ENCODE peak calls at places on chromosomes 6 and 20, in six cellular contexts. One of them, this sample, is unnamed.

GRCh38 chr6:11750682-11751081 is 27.9 kb downstream of the ADTRP start:
- DNase-seq in suprapubic skin: no peak
- DNase-seq in ovary: no peak
- DNase-seq in A549: no peak
- DNase-seq in H1: no peak
- DNase-seq in HepG2: no peak
- DNase-seq in this sample: no peak

GRCh38 chr20:34525709-34526416 is 9.6 kb downstream of the DYNLRB1 start:
- DNase-seq in HepG2: peak; percentile 98
- DNase-seq in A549: peak; percentile 97
- DNase-seq in ovary: peak; percentile 83
- DNase-seq in suprapubic skin: peak; percentile 89
- DNase-seq in H1: no peak
- DNase-seq in this sample: no peak

GRCh38 chr20:48725589-48725991 is 102.2 kb downstream of the PREX1 start:
- DNase-seq in ovary: no peak
- DNase-seq in H1: no peak
- DNase-seq in A549: peak; percentile 40
- DNase-seq in HepG2: no peak
- DNase-seq in suprapubic skin: no peak
- DNase-seq in this sample: no peak

GRCh38 chr20:4491643-4492042 is 230.1 kb upstream of the PRND start:
- DNase-seq in A549: no peak
- DNase-seq in HepG2: no peak
- DNase-seq in H1: no peak
- DNase-seq in ovary: no peak
- DNase-seq in suprapubic skin: no peak
- DNase-seq in this sample: no peak

GRCh38 chr20:57397004-57397692 is 6.0 kb downstream of the RBM38 start:
- DNase-seq in suprapubic skin: no peak
- DNase-seq in H1: no peak
- DNase-seq in HepG2: no peak
- DNase-seq in A549: no peak
- DNase-seq in ovary: peak; percentile 43
- DNase-seq in this sample: no peak

GRCh38 chr6:159615923-159616322 is 77.1 kb downstream of the SOD2 start:
- DNase-seq in A549: no peak
- DNase-seq in H1: no peak
- DNase-seq in ovary: no peak
- DNase-seq in suprapubic skin: no peak
- DNase-seq in HepG2: no peak
- DNase-seq in this sample: no peak

GRCh38 chr6:38348366-38348765 is 291.4 kb downstream of the BTBD9 start:
- DNase-seq in A549: no peak
- DNase-seq in HepG2: no peak
- DNase-seq in suprapubic skin: no peak
- DNase-seq in H1: no peak
- DNase-seq in ovary: no peak
- DNase-seq in this sample: no peak

GRCh38 chr6:149544646-149545257 is 1.1 kb downstream of the PPIL4 start:
- DNase-seq in HepG2: no peak
- DNase-seq in H1: no peak
- DNase-seq in suprapubic skin: no peak
- DNase-seq in ovary: no peak
- DNase-seq in A549: no peak
- DNase-seq in this sample: no peak

GRCh38 chr20:8646716-8647115 is 422.2 kb upstream of the PLCB4 start:
- DNase-seq in H1: no peak
- DNase-seq in suprapubic skin: no peak
- DNase-seq in ovary: no peak
- DNase-seq in HepG2: no peak
- DNase-seq in A549: no peak
- DNase-seq in this sample: no peak

GRCh38 chr6:113980937-113981554 is 10.1 kb upstream of the HDAC2 start:
- DNase-seq in H1: no peak
- DNase-seq in A549: peak; percentile 21
- DNase-seq in suprapubic skin: no peak
- DNase-seq in HepG2: peak; percentile 45
- DNase-seq in ovary: no peak
- DNase-seq in this sample: no peak

GRCh38 chr6:21915707-21916399 is 322.3 kb downstream of the SOX4 start:
- DNase-seq in suprapubic skin: no peak
- DNase-seq in ovary: no peak
- DNase-seq in HepG2: no peak
- DNase-seq in H1: no peak
- DNase-seq in A549: no peak
- DNase-seq in this sample: no peak

GRCh38 chr20:53679597-53680309 is 86.1 kb upstream of the ZNF217 start:
- DNase-seq in suprapubic skin: no peak
- DNase-seq in ovary: no peak
- DNase-seq in HepG2: peak; percentile 50
- DNase-seq in H1: no peak
- DNase-seq in A549: no peak
- DNase-seq in this sample: no peak

GRCh38 chr6:25342784-25343183 is 63.6 kb downstream of the CARMIL1 start:
- DNase-seq in ovary: no peak
- DNase-seq in H1: no peak
- DNase-seq in A549: peak; percentile 5
- DNase-seq in suprapubic skin: no peak
- DNase-seq in HepG2: no peak
- DNase-seq in this sample: no peak

GRCh38 chr20:62143976-62144825 is 632 bp downstream of the SS18L1 start:
- DNase-seq in suprapubic skin: no peak
- DNase-seq in HepG2: peak; percentile 42
- DNase-seq in H1: no peak
- DNase-seq in ovary: peak; percentile 65
- DNase-seq in A549: peak; percentile 68
- DNase-seq in this sample: peak; percentile 61

GRCh38 chr20:50121858-50122271 is 8.9 kb upstream of the UBE2V1 start:
- DNase-seq in H1: no peak
- DNase-seq in A549: peak; percentile 68
- DNase-seq in HepG2: no peak
- DNase-seq in suprapubic skin: no peak
- DNase-seq in ovary: no peak
- DNase-seq in this sample: no peak

GRCh38 chr6:157985378-157986155 is 3.9 kb downstream of the SYNJ2 start:
- DNase-seq in ovary: no peak
- DNase-seq in H1: no peak
- DNase-seq in HepG2: peak; percentile 100
- DNase-seq in A549: no peak
- DNase-seq in suprapubic skin: no peak
- DNase-seq in this sample: no peak

GRCh38 chr6:11770546-11771466 is 7.8 kb downstream of the ADTRP start:
- DNase-seq in H1: no peak
- DNase-seq in HepG2: no peak
- DNase-seq in suprapubic skin: peak; percentile 92
- DNase-seq in A549: peak; percentile 76
- DNase-seq in ovary: peak; percentile 66
- DNase-seq in this sample: peak; percentile 78

GRCh38 chr6:17987576-17988421 is at the start of gene KIF13A:
- DNase-seq in H1: no peak
- DNase-seq in A549: peak; percentile 60
- DNase-seq in ovary: peak; percentile 75
- DNase-seq in HepG2: peak; percentile 54
- DNase-seq in suprapubic skin: peak; percentile 85
- DNase-seq in this sample: peak; percentile 94

GRCh38 chr6:66094615-66095014 is 387.6 kb upstream of the EYS start:
- DNase-seq in ovary: no peak
- DNase-seq in HepG2: no peak
- DNase-seq in H1: no peak
- DNase-seq in A549: no peak
- DNase-seq in suprapubic skin: no peak
- DNase-seq in this sample: no peak

GRCh38 chr6:115629415-115629814 is 431.3 kb downstream of the FRK start:
- DNase-seq in HepG2: no peak
- DNase-seq in H1: no peak
- DNase-seq in A549: no peak
- DNase-seq in suprapubic skin: no peak
- DNase-seq in ovary: no peak
- DNase-seq in this sample: no peak

GRCh38 chr6:57313711-57314471 is 3.5 kb upstream of the PRIM2 start:
- DNase-seq in H1: no peak
- DNase-seq in A549: peak; percentile 38
- DNase-seq in suprapubic skin: no peak
- DNase-seq in HepG2: no peak
- DNase-seq in ovary: no peak
- DNase-seq in this sample: no peak

GRCh38 chr6:166004491-166005275 is 163.0 kb downstream of the TBXT start:
- DNase-seq in ovary: no peak
- DNase-seq in HepG2: no peak
- DNase-seq in suprapubic skin: no peak
- DNase-seq in H1: no peak
- DNase-seq in A549: no peak
- DNase-seq in this sample: no peak

GRCh38 chr6:166006593-166007301 is 160.9 kb downstream of the TBXT start:
- DNase-seq in suprapubic skin: no peak
- DNase-seq in ovary: no peak
- DNase-seq in H1: no peak
- DNase-seq in HepG2: no peak
- DNase-seq in A549: no peak
- DNase-seq in this sample: no peak

GRCh38 chr6:166005401-166005845 is 162.2 kb downstream of the TBXT start:
- DNase-seq in ovary: peak; percentile 82
- DNase-seq in HepG2: no peak
- DNase-seq in A549: peak; percentile 50
- DNase-seq in H1: no peak
- DNase-seq in suprapubic skin: no peak
- DNase-seq in this sample: no peak

GRCh38 chr6:166007349-166008263 is 160.0 kb downstream of the TBXT start:
- DNase-seq in suprapubic skin: no peak
- DNase-seq in HepG2: no peak
- DNase-seq in ovary: peak; percentile 85
- DNase-seq in H1: no peak
- DNase-seq in A549: no peak
- DNase-seq in this sample: peak; percentile 46

DNA sequence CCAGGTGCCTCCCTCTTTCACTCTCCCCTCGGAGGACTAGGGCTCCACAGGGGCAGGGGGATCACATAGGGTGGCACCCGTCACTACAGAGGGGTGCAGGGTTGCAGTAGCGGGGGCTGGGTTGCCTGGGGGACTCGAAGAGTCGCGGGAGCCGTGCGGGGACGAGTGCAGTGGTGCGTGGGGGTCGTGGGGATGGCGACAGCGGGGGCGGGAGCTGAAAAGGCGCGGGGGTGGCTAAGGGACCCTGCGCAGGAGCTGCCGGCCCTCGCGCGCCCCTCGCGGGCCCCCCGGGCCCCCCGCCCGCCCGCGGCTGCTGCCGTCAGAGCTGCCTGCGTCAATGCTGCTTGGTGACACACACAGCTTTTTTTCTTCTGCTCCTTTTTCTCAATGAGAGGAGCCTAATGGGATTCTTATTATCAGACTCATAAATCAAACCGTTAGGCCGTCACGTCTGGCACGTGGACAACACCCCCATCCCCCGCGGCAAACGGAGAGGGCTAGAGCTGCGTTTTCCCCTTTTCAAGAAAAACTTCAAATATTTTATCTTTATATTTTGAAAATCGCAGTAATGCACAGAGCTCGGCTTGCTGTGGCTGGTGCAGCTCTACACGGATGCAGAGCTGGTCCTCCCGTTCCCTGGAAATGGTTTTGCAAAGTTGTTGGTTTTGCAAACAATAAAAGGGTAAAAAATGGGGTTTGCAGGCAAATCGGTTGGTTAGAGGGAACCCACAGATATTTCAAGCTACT is 161.6 kb downstream of the TBXT start:
- DNase-seq in A549: peak; percentile 67
- DNase-seq in HepG2: no peak
- DNase-seq in suprapubic skin: no peak
- DNase-seq in H1: no peak
- DNase-seq in ovary: peak; percentile 93
- DNase-seq in this sample: no peak
- H3K27ac ChIP-seq in A549: peak overlapping the region; percentile 99
- H3K27ac ChIP-seq in HepG2: no peak overlapping the region
- H3K27ac ChIP-seq in suprapubic skin: peak overlapping the region; percentile 69
- H3K27ac ChIP-seq in H1: no peak overlapping the region
- H3K27ac ChIP-seq in ovary: peak overlapping the region; percentile 94
- H3K27ac ChIP-seq in this sample: no peak overlapping the region

GRCh38 chr6:129490551-129491245 is 219.3 kb downstream of the ARHGAP18 start:
- DNase-seq in HepG2: peak; percentile 43
- DNase-seq in suprapubic skin: no peak
- DNase-seq in ovary: no peak
- DNase-seq in H1: no peak
- DNase-seq in A549: peak; percentile 62
- DNase-seq in this sample: no peak
- TF ChIP-seq EP300 in HepG2: no peak
- TF ChIP-seq EP300 in suprapubic skin: no peak
- TF ChIP-seq EP300 in ovary: no peak
- TF ChIP-seq EP300 in H1: no peak
- TF ChIP-seq EP300 in A549: no peak
- TF ChIP-seq EP300 in this sample: no peak

DNA sequence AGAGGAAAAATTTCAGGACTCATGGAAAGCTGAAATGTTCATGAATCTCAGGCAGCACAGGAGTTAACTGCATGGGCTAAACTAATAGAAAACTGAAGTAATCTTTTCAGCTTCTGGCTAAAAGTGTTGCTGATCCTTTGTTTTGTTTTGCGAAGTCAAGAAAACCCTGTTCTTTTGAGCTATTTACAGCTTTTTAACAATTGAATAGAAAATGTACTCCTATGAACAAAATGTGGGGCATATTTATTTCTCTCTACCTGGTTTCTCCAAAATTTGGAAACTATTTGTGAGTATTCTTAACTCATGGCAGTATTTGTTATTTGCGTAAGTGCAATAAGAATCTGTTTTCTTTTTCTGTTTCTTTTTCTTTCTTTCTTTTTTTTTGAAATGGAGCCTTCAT is 818.8 kb upstream of the CITED2 start:
- DNase-seq in suprapubic skin: no peak
- DNase-seq in H1: no peak
- DNase-seq in A549: no peak
- DNase-seq in HepG2: no peak
- DNase-seq in ovary: no peak
- DNase-seq in this sample: no peak
- H3K9me3 ChIP-seq in suprapubic skin: no peaks in the 10 kb centered on the region
- H3K9me3 ChIP-seq in H1: peaks cover 25% of the 10 kb centered on the region
- H3K9me3 ChIP-seq in A549: no peaks in the 10 kb centered on the region
- H3K9me3 ChIP-seq in HepG2: peaks cover 85% of the 10 kb centered on the region
- H3K9me3 ChIP-seq in ovary: no peaks in the 10 kb centered on the region
- H3K9me3 ChIP-seq in this sample: peaks cover 6% of the 10 kb centered on the region

GRCh38 chr20:25197173-25197869 is 1.8 kb downstream of the ENTPD6 start:
- DNase-seq in HepG2: no peak
- DNase-seq in suprapubic skin: no peak
- DNase-seq in A549: no peak
- DNase-seq in ovary: no peak
- DNase-seq in H1: no peak
- DNase-seq in this sample: no peak

GRCh38 chr20:25195962-25196700 is 619 bp downstream of the ENTPD6 start:
- DNase-seq in HepG2: peak; percentile 42
- DNase-seq in suprapubic skin: peak; percentile 80
- DNase-seq in A549: peak; percentile 29
- DNase-seq in H1: no peak
- DNase-seq in ovary: no peak
- DNase-seq in this sample: no peak

GRCh38 chr20:25198663-25199363 is 3.3 kb downstream of the ENTPD6 start:
- DNase-seq in HepG2: no peak
- DNase-seq in ovary: no peak
- DNase-seq in H1: no peak
- DNase-seq in suprapubic skin: no peak
- DNase-seq in A549: no peak
- DNase-seq in this sample: no peak

GRCh38 chr20:25196701-25197120 is 1.2 kb downstream of the ENTPD6 start:
- DNase-seq in HepG2: no peak
- DNase-seq in suprapubic skin: no peak
- DNase-seq in H1: no peak
- DNase-seq in A549: peak; percentile 41
- DNase-seq in ovary: no peak
- DNase-seq in this sample: no peak

GRCh38 chr20:25197870-25198190 is 2.3 kb downstream of the ENTPD6 start:
- DNase-seq in suprapubic skin: no peak
- DNase-seq in HepG2: no peak
- DNase-seq in ovary: no peak
- DNase-seq in H1: no peak
- DNase-seq in A549: no peak
- DNase-seq in this sample: no peak
- H3K27ac ChIP-seq in suprapubic skin: peak overlapping the region; percentile 84
- H3K27ac ChIP-seq in HepG2: no peak overlapping the region
- H3K27ac ChIP-seq in ovary: no peak overlapping the region
- H3K27ac ChIP-seq in H1: no peak overlapping the region
- H3K27ac ChIP-seq in A549: no peak overlapping the region
- H3K27ac ChIP-seq in this sample: no peak overlapping the region